ENCODE peak calls at places on chromosomes 7 and 10, in four cellular contexts. K, N, F and H are unnamed samples. For H3K4me1, the result is how much of the 10 kb centered on the place peaks cover.

GRCh38 chr7:44750424-44750823 is 1.8 kb downstream of the ZMIZ2 start:
- DNase-seq in K (no peak), N (no peak), F (no peak), H (no peak)

GRCh38 chr10:125472037-125472607 is 210.8 kb downstream of the TEX36 start:
- DNase-seq in K (no peak), N (no peak), F (no peak), H (no peak)

GRCh38 chr10:30425336-30426075 is 8.5 kb upstream of the MAP3K8 start:
- DNase-seq in K (no peak), N (no peak), F (no peak), H (no peak)

GRCh38 chr10:122328676-122329075 is 45.8 kb upstream of the PLEKHA1 start:
- DNase-seq in K (no peak), N (no peak), F (no peak), H (no peak)

GRCh38 chr10:128042131-128042610 is 84.1 kb downstream of the MKI67 start:
- DNase-seq in K (no peak), N (no peak), F (no peak), H (no peak)

GRCh38 chr7:45087301-45088145 is 1.2 kb downstream of the NACAD start:
- DNase-seq in K (no peak), N (no peak), F (no peak), H (no peak)

GRCh38 chr7:11792122-11792521 is 39.9 kb downstream of the THSD7A start:
- DNase-seq in K (no peak), N (no peak), F (no peak), H (no peak)

GRCh38 chr10:1747590-1748157 is 10.3 kb upstream of the ADARB2 start:
- DNase-seq in K (peak), N (no peak), F (no peak), H (no peak)

GRCh38 chr10:106082865-106083264 is 1081.6 kb downstream of the SORCS1 start:
- DNase-seq in K (no peak), N (no peak), F (no peak), H (no peak)

GRCh38 chr7:154871483-154871882 is 131.4 kb downstream of the PAXIP1 start:
- DNase-seq in K (no peak), N (no peak), F (no peak), H (no peak)

GRCh38 chr7:100079024-100079560 is 2.4 kb downstream of the ZNF3 start:
- DNase-seq in K (no peak), N (no peak), F (no peak), H (no peak)

GRCh38 chr7:103100348-103100747 is 25.4 kb downstream of the ARMC10 start:
- DNase-seq in K (no peak), N (no peak), F (no peak), H (no peak)

GRCh38 chr10:120950103-120950561 is 99.0 kb downstream of the WDR11 start:
- DNase-seq in K (no peak), N (no peak), F (no peak), H (no peak)

GRCh38 chr10:2929457-2929856 is 137.9 kb upstream of the PFKP start:
- DNase-seq in K (no peak), N (no peak), F (no peak), H (no peak)

GRCh38 chr7:111029574-111030357 is 61.2 kb upstream of the LRRN3 start:
- DNase-seq in K (no peak), N (peak), F (no peak), H (no peak)

GRCh38 chr10:77531441-77532001 is 106.1 kb downstream of the KCNMA1 start:
- DNase-seq in K (no peak), N (peak), F (no peak), H (no peak)

GRCh38 chr7:115297651-115298050 is 375.8 kb downstream of the MDFIC start:
- DNase-seq in K (no peak), N (peak), F (no peak), H (no peak)

GRCh38 chr7:77729574-77730348 is 33.5 kb downstream of the RSBN1L start:
- DNase-seq in K (peak), N (no peak), F (no peak), H (no peak)

GRCh38 chr10:89114846-89115625 is 92.1 kb downstream of the CH25H start:
- DNase-seq in K (no peak), N (peak), F (no peak), H (no peak)

GRCh38 chr10:128484041-128484440 is 357.8 kb upstream of the MKI67 start:
- DNase-seq in K (no peak), N (no peak), F (no peak), H (no peak)

GRCh38 chr10:86298501-86299001 is 68.0 kb downstream of the GRID1 start:
- DNase-seq in K (no peak), N (no peak), F (no peak), H (no peak)

GRCh38 chr10:84551437-84552120 is 223.2 kb downstream of the CCSER2 start:
- DNase-seq in K (peak), N (no peak), F (no peak), H (no peak)

GRCh38 chr7:16926283-16926682 is 44.5 kb upstream of the AGR3 start:
- DNase-seq in K (no peak), N (peak), F (no peak), H (no peak)

GRCh38 chr7:116169060-116169459 is 41.3 kb upstream of the TES start:
- DNase-seq in K (no peak), N (no peak), F (no peak), H (no peak)

GRCh38 chr10:57624066-57624465 is 643.6 kb downstream of the IPMK start:
- DNase-seq in K (no peak), N (no peak), F (no peak), H (no peak)

GRCh38 chr10:119283387-119283786 is 76.0 kb downstream of the GRK5 start:
- DNase-seq in K (no peak), N (no peak), F (no peak), H (no peak)

GRCh38 chr7:130882396-130882795 is 148.4 kb upstream of the KLF14 start:
- DNase-seq in K (no peak), N (no peak), F (no peak), H (no peak)

GRCh38 chr7:131105294-131105802 is 222.3 kb upstream of the MKLN1 start:
- DNase-seq in K (no peak), N (peak), F (peak), H (no peak)

GRCh38 chr7:23293500-23294073 is 5.6 kb upstream of the MALSU1 start:
- DNase-seq in K (no peak), N (no peak), F (no peak), H (no peak)

GRCh38 chr7:1693991-1694524 is 24.0 kb downstream of the ELFN1 start:
- DNase-seq in K (no peak), N (no peak), F (no peak), H (no peak)

GRCh38 chr7:100585511-100586265 is at the start of gene LRCH4:
- DNase-seq in K (no peak), N (no peak), F (peak), H (peak)

GRCh38 chr7:153934048-153934447 is 118.2 kb upstream of the DPP6 start:
- DNase-seq in K (no peak), N (no peak), F (no peak), H (no peak)

GRCh38 chr10:17068953-17069352 is 60.7 kb downstream of the CUBN start:
- DNase-seq in K (no peak), N (no peak), F (no peak), H (no peak)

GRCh38 chr7:47375590-47375989 is 206.3 kb downstream of the TNS3 start:
- DNase-seq in K (no peak), N (no peak), F (no peak), H (no peak)

GRCh38 chr7:47375121-47375551 is 206.8 kb downstream of the TNS3 start:
- DNase-seq in K (no peak), N (no peak), F (no peak), H (no peak)

GRCh38 chr7:47373871-47374451 is 207.9 kb downstream of the TNS3 start:
- DNase-seq in K (no peak), N (peak), F (no peak), H (peak)

GRCh38 chr7:47376991-47377590 is 204.8 kb downstream of the TNS3 start:
- DNase-seq in K (no peak), N (no peak), F (no peak), H (peak)

GRCh38 chr7:47374538-47374937 is 207.4 kb downstream of the TNS3 start:
- DNase-seq in K (no peak), N (no peak), F (no peak), H (no peak)
- H3K4me1 ChIP-seq in K (under half), N (under half), F (under half), H (under half)

GRCh38 chr10:59880019-59880717 is 26.2 kb downstream of the CCDC6 start:
- DNase-seq in K (peak), N (no peak), F (no peak), H (no peak)
- TF ChIP-seq CTCF in K (no peak), N (no peak), F (no peak), H (no peak)

GRCh38 chr7:142722289-142722794 is 26.9 kb upstream of the PRSS1 start:
- DNase-seq in K (no peak), N (no peak), F (no peak), H (no peak)
- H3K27ac ChIP-seq in K (no peak), N (no peak), F (no peak), H (no peak)

GRCh38 chr7:73328696-73329095 is 735 bp downstream of the FKBP6 start:
- DNase-seq in K (no peak), N (no peak), F (no peak), H (no peak)

GRCh38 chr7:73332447-73332846 is 4.5 kb downstream of the FKBP6 start:
- DNase-seq in K (no peak), N (no peak), F (no peak), H (no peak)

GRCh38 chr7:73329861-73330581 is 2.1 kb downstream of the FKBP6 start:
- DNase-seq in K (no peak), N (peak), F (no peak), H (no peak)

DNA sequence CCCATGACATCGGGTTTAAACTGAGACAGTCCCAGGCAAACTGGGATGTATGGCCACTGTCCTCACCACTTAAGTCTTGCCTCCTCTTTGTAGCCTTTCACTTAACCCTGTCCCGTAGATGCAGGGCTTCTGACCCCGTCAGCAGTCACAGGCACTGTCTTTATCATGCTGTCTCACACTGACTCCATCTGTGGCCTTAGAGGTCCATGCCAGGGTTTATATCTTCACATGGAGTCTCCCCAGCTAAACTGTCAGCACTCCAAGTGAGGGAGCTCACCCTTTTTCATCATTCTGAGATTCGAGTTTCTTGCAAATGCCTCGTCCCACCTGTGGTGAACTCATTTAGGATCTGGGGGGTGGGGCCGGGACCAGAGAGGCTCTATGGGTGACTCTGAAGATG is 2.8 kb downstream of the FKBP6 start:
- DNase-seq in K (no peak), N (no peak), F (no peak), H (no peak)
- H3K4me1 ChIP-seq in K (under half), N (under half), F (under half), H (under half)

DNA sequence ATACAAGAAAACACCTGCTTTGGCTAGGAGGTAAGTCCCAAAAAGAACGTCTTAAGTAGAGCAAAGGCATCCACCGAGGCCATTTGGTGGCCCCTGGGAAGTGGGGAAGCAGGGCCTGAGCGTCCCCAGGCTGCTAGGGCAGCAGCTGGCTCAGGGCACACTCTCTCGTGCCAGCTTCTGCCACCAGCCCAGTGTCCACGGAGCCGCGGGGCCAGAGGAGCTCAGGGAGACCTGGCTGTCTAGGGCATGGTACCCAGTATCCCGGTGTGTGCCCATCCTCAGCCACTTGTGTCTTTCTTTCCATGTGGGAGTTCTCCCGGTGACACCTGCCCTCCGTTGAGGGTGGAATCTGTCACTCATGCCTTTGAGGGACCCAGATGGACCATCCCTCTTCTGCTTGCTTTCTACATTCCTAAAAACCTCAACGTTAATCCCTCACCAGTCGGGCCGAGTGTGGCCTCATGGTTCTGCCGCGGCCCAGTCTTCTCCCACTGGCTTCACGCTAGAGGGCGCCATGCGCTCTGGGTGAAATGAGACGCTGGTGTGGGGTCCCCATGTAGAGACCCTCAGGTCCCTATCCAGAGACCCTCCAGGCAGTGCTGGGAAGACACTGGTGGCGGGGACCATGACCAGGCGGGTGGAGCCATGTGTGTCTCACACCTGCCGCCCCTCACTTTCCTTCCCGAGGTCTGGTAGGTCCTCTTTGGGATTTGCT is 9.5 kb upstream of the AP5Z1 start:
- DNase-seq in K (no peak), N (no peak), F (no peak), H (no peak)
- TF ChIP-seq CTCF in K (peak), N (peak), F (no peak), H (no peak)